ENCODE peak calls at places on chromosomes 6 and 20, in eight cellular contexts. Q, R, X, K, O, H, F and E are unnamed samples.

GRCh38 chr20:49775229-49775693 is 37.4 kb upstream of the SLC9A8 start:
- DNase-seq in Q (peak), H (peak), F (no peak), K (peak), X (peak), O (no peak), R (no peak), E (peak)

GRCh38 chr6:85679445-85680123 is 36.9 kb upstream of the SYNCRIP start:
- DNase-seq in F (no peak), X (no peak), R (no peak), K (no peak), H (peak), O (no peak), Q (no peak), E (no peak)

GRCh38 chr6:41373367-41373918 is 38.0 kb downstream of the NCR2 start:
- DNase-seq in H (no peak), F (no peak), R (no peak), X (no peak), K (no peak), Q (no peak), O (no peak), E (no peak)

GRCh38 chr6:145842693-145843546 is 28.3 kb upstream of the FBXO30 start:
- DNase-seq in R (no peak), O (no peak), K (no peak), H (no peak), X (no peak), F (no peak), Q (peak), E (peak)

GRCh38 chr20:20439602-20440001 is 71.7 kb downstream of the INSM1 start:
- DNase-seq in O (no peak), X (no peak), H (no peak), Q (no peak), F (no peak), R (no peak), K (no peak), E (no peak)

GRCh38 chr6:151661928-151662327 is 145.6 kb upstream of the ESR1 start:
- DNase-seq in X (no peak), H (no peak), F (no peak), Q (no peak), O (no peak), K (no peak), R (no peak), E (no peak)

GRCh38 chr6:93424303-93425064 is 5.1 kb upstream of the EPHA7 start:
- DNase-seq in X (no peak), O (no peak), Q (peak), F (no peak), K (no peak), H (no peak), R (no peak), E (no peak)

GRCh38 chr6:36120979-36121706 is 9.2 kb upstream of the MAPK13 start:
- DNase-seq in R (no peak), Q (peak), O (no peak), H (peak), K (no peak), F (no peak), X (no peak), E (no peak)

GRCh38 chr20:48722737-48723191 is 105.0 kb downstream of the PREX1 start:
- DNase-seq in K (no peak), O (no peak), Q (peak), X (peak), F (no peak), R (peak), H (peak), E (peak)

GRCh38 chr6:9583946-9584345 is 830.9 kb downstream of the TFAP2A start:
- DNase-seq in X (no peak), O (no peak), H (no peak), K (no peak), R (no peak), Q (no peak), F (no peak), E (no peak)

GRCh38 chr6:41970436-41970846 is 28.8 kb upstream of the CCND3 start:
- DNase-seq in X (no peak), R (no peak), Q (peak), F (no peak), K (peak), H (peak), O (no peak), E (peak)